ENCODE peak calls at places on chromosomes 16 and 17, in seven cellular contexts. X is effector CD4-positive, alpha-beta T cell; T is spleen; L is GDM1; D is AG04450; H is left ventricle myocardium inferior; B is AG08395. W is an unnamed sample.

GRCh38 chr16:14179116-14179515 is 108.0 kb downstream of the MRTFB start:
- DNase-seq in X (no peak), T (no peak), L (no peak), D (no peak), H (no peak), B (peak; percentile 6), W (no peak)

GRCh38 chr16:89002851-89003830 is 26.1 kb upstream of the CBFA2T3 start:
- DNase-seq in X (no peak), T (no peak), L (no peak), D (no peak), H (no peak), B (no peak), W (no peak)

GRCh38 chr16:65832269-65832668 is 534.2 kb upstream of the CDH5 start:
- DNase-seq in X (no peak), T (no peak), L (no peak), D (no peak), H (no peak), B (no peak), W (peak; percentile 75)

GRCh38 chr17:40615295-40615988 is 32.2 kb downstream of the SMARCE1 start:
- DNase-seq in X (peak; percentile 41), T (no peak), L (no peak), D (no peak), H (no peak), B (peak; percentile 30), W (peak; percentile 65)

GRCh38 chr16:24539850-24540484 is 601 bp downstream of the RBBP6 start:
- DNase-seq in X (peak; percentile 35), T (peak; percentile 95), L (peak; percentile 27), D (no peak), H (peak; percentile 64), B (peak; percentile 30), W (peak; percentile 52)

GRCh38 chr17:77733576-77734296 is 224.8 kb upstream of the TNRC6C start:
- DNase-seq in X (no peak), T (no peak), L (no peak), D (no peak), H (no peak), B (no peak), W (no peak)

GRCh38 chr16:75401697-75402096 is 31.6 kb downstream of the CFDP1 start:
- DNase-seq in X (no peak), T (no peak), L (no peak), D (no peak), H (no peak), B (no peak), W (no peak)

GRCh38 chr16:19338335-19338734 is 52.8 kb downstream of the CLEC19A start:
- DNase-seq in X (no peak), T (no peak), L (no peak), D (no peak), H (no peak), B (no peak), W (peak; percentile 16)

GRCh38 chr16:69477546-69477945 is 53.1 kb downstream of the CYB5B start:
- DNase-seq in X (no peak), T (no peak), L (peak; percentile 62), D (no peak), H (no peak), B (no peak), W (no peak)

GRCh38 chr16:75247249-75247648 is 4.2 kb downstream of the BCAR1 start:
- DNase-seq in X (no peak), T (no peak), L (no peak), D (no peak), H (peak; percentile 20), B (no peak), W (no peak)

GRCh38 chr17:3510090-3510489 is 34.3 kb downstream of the ASPA start:
- DNase-seq in X (no peak), T (no peak), L (no peak), D (no peak), H (no peak), B (no peak), W (no peak)

GRCh38 chr17:31320791-31321190 is 631 bp downstream of the EVI2A start:
- DNase-seq in X (no peak), T (no peak), L (no peak), D (no peak), H (no peak), B (no peak), W (no peak)

GRCh38 chr17:37299257-37299985 is 76.4 kb upstream of the C17orf78 start:
- DNase-seq in X (no peak), T (no peak), L (no peak), D (no peak), H (no peak), B (no peak), W (no peak)

GRCh38 chr17:7845359-7846062 is 9.4 kb upstream of the TMEM88 start:
- DNase-seq in X (no peak), T (no peak), L (no peak), D (no peak), H (no peak), B (no peak), W (no peak)

GRCh38 chr16:29734826-29735225 is 11.0 kb downstream of the C16orf54 start:
- DNase-seq in X (no peak), T (no peak), L (no peak), D (no peak), H (no peak), B (no peak), W (no peak)

GRCh38 chr16:19162085-19162484 is 6.0 kb upstream of the SYT17 start:
- DNase-seq in X (no peak), T (no peak), L (no peak), D (no peak), H (no peak), B (no peak), W (no peak)